ENCODE peak calls at places on chromosomes 1 and 21, in five cellular contexts. One of them, this sample, is unnamed.
A peak's percentile ranks its signal among the peaks of the same experiment; 100 is the strongest.

GRCh38 chr1:224427346-224427745 is 7.3 kb downstream of the WDR26 start:
- DNase-seq in hippocampal formation: no peak
- DNase-seq in left colon: no peak
- DNase-seq in HEK293T: no peak
- DNase-seq in sciatic nerve: no peak
- DNase-seq in this sample: no peak

GRCh38 chr1:21266119-21266774 is 24.0 kb downstream of the ECE1 start:
- DNase-seq in HEK293T: no peak
- DNase-seq in sciatic nerve: no peak
- DNase-seq in left colon: no peak
- DNase-seq in hippocampal formation: no peak
- DNase-seq in this sample: no peak

GRCh38 chr1:246689409-246689997 is 34.7 kb upstream of the SCCPDH start:
- DNase-seq in hippocampal formation: peak; percentile 82
- DNase-seq in HEK293T: peak; percentile 61
- DNase-seq in left colon: peak; percentile 86
- DNase-seq in sciatic nerve: peak; percentile 72
- DNase-seq in this sample: peak; percentile 27

GRCh38 chr1:176195547-176195946 is 11.5 kb downstream of the COP1 start:
- DNase-seq in left colon: no peak
- DNase-seq in HEK293T: no peak
- DNase-seq in sciatic nerve: no peak
- DNase-seq in hippocampal formation: no peak
- DNase-seq in this sample: no peak

GRCh38 chr1:54582566-54583306 is 34.7 kb downstream of the ACOT11 start:
- DNase-seq in HEK293T: no peak
- DNase-seq in left colon: no peak
- DNase-seq in hippocampal formation: no peak
- DNase-seq in sciatic nerve: no peak
- DNase-seq in this sample: no peak

GRCh38 chr1:110601332-110601731 is 4.8 kb downstream of the KCNA2 start:
- DNase-seq in left colon: no peak
- DNase-seq in sciatic nerve: no peak
- DNase-seq in HEK293T: no peak
- DNase-seq in hippocampal formation: no peak
- DNase-seq in this sample: no peak

GRCh38 chr1:89025928-89026327 is 3.3 kb upstream of the GBP3 start:
- DNase-seq in sciatic nerve: no peak
- DNase-seq in left colon: no peak
- DNase-seq in hippocampal formation: no peak
- DNase-seq in HEK293T: no peak
- DNase-seq in this sample: no peak

GRCh38 chr1:209797978-209798639 is 7.8 kb downstream of the IRF6 start:
- DNase-seq in sciatic nerve: no peak
- DNase-seq in HEK293T: no peak
- DNase-seq in left colon: no peak
- DNase-seq in hippocampal formation: no peak
- DNase-seq in this sample: no peak

GRCh38 chr1:85463666-85464496 is 1.1 kb downstream of the DDAH1 start:
- DNase-seq in left colon: no peak
- DNase-seq in hippocampal formation: peak; percentile 33
- DNase-seq in HEK293T: no peak
- DNase-seq in sciatic nerve: no peak
- DNase-seq in this sample: no peak

GRCh38 chr1:114458208-114458777 is 52.7 kb downstream of the TRIM33 start:
- DNase-seq in HEK293T: no peak
- DNase-seq in sciatic nerve: no peak
- DNase-seq in hippocampal formation: no peak
- DNase-seq in left colon: no peak
- DNase-seq in this sample: no peak

GRCh38 chr21:42722808-42723470 is 69.5 kb downstream of the PDE9A start:
- DNase-seq in left colon: no peak
- DNase-seq in sciatic nerve: no peak
- DNase-seq in hippocampal formation: no peak
- DNase-seq in HEK293T: no peak
- DNase-seq in this sample: no peak

GRCh38 chr1:65762081-65762862 is 30.4 kb upstream of the PDE4B start:
- DNase-seq in hippocampal formation: no peak
- DNase-seq in left colon: no peak
- DNase-seq in sciatic nerve: no peak
- DNase-seq in HEK293T: no peak
- DNase-seq in this sample: no peak

GRCh38 chr1:26225033-26225831 is 8.8 kb upstream of the CEP85 start:
- DNase-seq in HEK293T: no peak
- DNase-seq in left colon: peak; percentile 86
- DNase-seq in hippocampal formation: no peak
- DNase-seq in sciatic nerve: peak; percentile 71
- DNase-seq in this sample: peak; percentile 60

GRCh38 chr1:10867138-10867721 is 70.8 kb upstream of the CASZ1 start:
- DNase-seq in HEK293T: peak; percentile 89
- DNase-seq in sciatic nerve: peak; percentile 74
- DNase-seq in hippocampal formation: no peak
- DNase-seq in left colon: peak; percentile 76
- DNase-seq in this sample: peak; percentile 5

GRCh38 chr1:218674280-218674773 is 329.2 kb downstream of the TGFB2 start:
- DNase-seq in left colon: no peak
- DNase-seq in HEK293T: peak; percentile 31
- DNase-seq in sciatic nerve: no peak
- DNase-seq in hippocampal formation: no peak
- DNase-seq in this sample: no peak

GRCh38 chr1:180927348-180927747 is 14.7 kb downstream of the KIAA1614 start:
- DNase-seq in hippocampal formation: peak; percentile 24
- DNase-seq in left colon: no peak
- DNase-seq in HEK293T: no peak
- DNase-seq in sciatic nerve: no peak
- DNase-seq in this sample: no peak

GRCh38 chr1:52554756-52555155 is 1.9 kb upstream of the TUT4 start:
- DNase-seq in hippocampal formation: no peak
- DNase-seq in HEK293T: no peak
- DNase-seq in sciatic nerve: no peak
- DNase-seq in left colon: no peak
- DNase-seq in this sample: no peak

GRCh38 chr1:205547932-205548827 is 43.7 kb downstream of the CDK18 start:
- DNase-seq in left colon: no peak
- DNase-seq in HEK293T: no peak
- DNase-seq in hippocampal formation: no peak
- DNase-seq in sciatic nerve: peak; percentile 45
- DNase-seq in this sample: no peak

GRCh38 chr1:111145542-111145941 is 5.5 kb downstream of the CEPT1 start:
- DNase-seq in left colon: no peak
- DNase-seq in hippocampal formation: no peak
- DNase-seq in sciatic nerve: no peak
- DNase-seq in HEK293T: no peak
- DNase-seq in this sample: no peak

GRCh38 chr1:202216691-202217090 is 23.1 kb downstream of the LGR6 start:
- DNase-seq in sciatic nerve: no peak
- DNase-seq in HEK293T: no peak
- DNase-seq in hippocampal formation: no peak
- DNase-seq in left colon: no peak
- DNase-seq in this sample: no peak

GRCh38 chr1:9459784-9460407 is 79.4 kb upstream of the SLC25A33 start:
- DNase-seq in HEK293T: no peak
- DNase-seq in sciatic nerve: no peak
- DNase-seq in hippocampal formation: no peak
- DNase-seq in left colon: peak; percentile 36
- DNase-seq in this sample: no peak

GRCh38 chr1:239870194-239870593 is 221.5 kb upstream of the FMN2 start:
- DNase-seq in hippocampal formation: no peak
- DNase-seq in sciatic nerve: no peak
- DNase-seq in left colon: no peak
- DNase-seq in HEK293T: no peak
- DNase-seq in this sample: no peak

GRCh38 chr1:201126832-201127754 is at the start of gene ASCL5:
- DNase-seq in HEK293T: no peak
- DNase-seq in sciatic nerve: no peak
- DNase-seq in left colon: peak; percentile 30
- DNase-seq in hippocampal formation: no peak
- DNase-seq in this sample: no peak

GRCh38 chr1:7644906-7645750 is 126.0 kb upstream of the VAMP3 start:
- DNase-seq in sciatic nerve: no peak
- DNase-seq in left colon: peak; percentile 78
- DNase-seq in hippocampal formation: peak; percentile 8
- DNase-seq in HEK293T: no peak
- DNase-seq in this sample: peak; percentile 24

GRCh38 chr1:53303651-53304515 is 24.0 kb downstream of the LRP8 start:
- DNase-seq in left colon: no peak
- DNase-seq in HEK293T: no peak
- DNase-seq in sciatic nerve: no peak
- DNase-seq in hippocampal formation: no peak
- DNase-seq in this sample: peak; percentile 17

GRCh38 chr1:145711213-145711651 is 4.1 kb upstream of the PDZK1 start:
- DNase-seq in hippocampal formation: no peak
- DNase-seq in left colon: peak; percentile 35
- DNase-seq in sciatic nerve: no peak
- DNase-seq in HEK293T: no peak
- DNase-seq in this sample: no peak

GRCh38 chr1:192552619-192553225 is 22.9 kb upstream of the RGS1 start:
- DNase-seq in HEK293T: no peak
- DNase-seq in sciatic nerve: no peak
- DNase-seq in hippocampal formation: no peak
- DNase-seq in left colon: no peak
- DNase-seq in this sample: no peak

GRCh38 chr1:87688136-87688535 is 359.5 kb downstream of the LMO4 start:
- DNase-seq in hippocampal formation: no peak
- DNase-seq in left colon: no peak
- DNase-seq in HEK293T: no peak
- DNase-seq in sciatic nerve: no peak
- DNase-seq in this sample: no peak